ENCODE peak calls at places on chromosomes 3 and 15, in nine cellular contexts. One of them, this sample, is unnamed.

GRCh38 chr3:20344400-20344959 is 158.5 kb upstream of the SGO1 start:
- DNase-seq in omental fat pad: no peak
- DNase-seq in B cell: no peak
- DNase-seq in RWPE1: no peak
- DNase-seq in upper lobe of left lung: no peak
- DNase-seq in endodermal cell: no peak
- DNase-seq in fibroblast of lung: no peak
- DNase-seq in H9: no peak
- DNase-seq in choroid plexus epithelial cell: no peak
- DNase-seq in this sample: no peak

GRCh38 chr3:10232138-10232537 is 16.1 kb upstream of the TATDN2 start:
- DNase-seq in omental fat pad: no peak
- DNase-seq in B cell: no peak
- DNase-seq in RWPE1: no peak
- DNase-seq in upper lobe of left lung: no peak
- DNase-seq in endodermal cell: no peak
- DNase-seq in fibroblast of lung: no peak
- DNase-seq in H9: no peak
- DNase-seq in choroid plexus epithelial cell: no peak
- DNase-seq in this sample: no peak

GRCh38 chr3:21054064-21054463 is 696.9 kb downstream of the ZNF385D start:
- DNase-seq in omental fat pad: no peak
- DNase-seq in B cell: no peak
- DNase-seq in RWPE1: no peak
- DNase-seq in upper lobe of left lung: no peak
- DNase-seq in endodermal cell: no peak
- DNase-seq in fibroblast of lung: no peak
- DNase-seq in H9: no peak
- DNase-seq in choroid plexus epithelial cell: no peak
- DNase-seq in this sample: no peak

GRCh38 chr15:91099616-91100560 is at the start of gene SV2B:
- DNase-seq in omental fat pad: no peak
- DNase-seq in B cell: peak
- DNase-seq in RWPE1: peak
- DNase-seq in upper lobe of left lung: peak
- DNase-seq in endodermal cell: peak
- DNase-seq in fibroblast of lung: peak
- DNase-seq in H9: peak
- DNase-seq in choroid plexus epithelial cell: peak
- DNase-seq in this sample: no peak

GRCh38 chr3:168047190-168047795 is 48.4 kb downstream of the GOLIM4 start:
- DNase-seq in omental fat pad: no peak
- DNase-seq in B cell: peak
- DNase-seq in RWPE1: peak
- DNase-seq in upper lobe of left lung: no peak
- DNase-seq in endodermal cell: no peak
- DNase-seq in fibroblast of lung: peak
- DNase-seq in H9: no peak
- DNase-seq in choroid plexus epithelial cell: peak
- DNase-seq in this sample: peak

GRCh38 chr3:11635671-11636371 is 7.9 kb downstream of the VGLL4 start:
- DNase-seq in omental fat pad: no peak
- DNase-seq in B cell: no peak
- DNase-seq in RWPE1: no peak
- DNase-seq in upper lobe of left lung: no peak
- DNase-seq in endodermal cell: no peak
- DNase-seq in fibroblast of lung: no peak
- DNase-seq in H9: no peak
- DNase-seq in choroid plexus epithelial cell: peak
- DNase-seq in this sample: no peak

GRCh38 chr3:163626753-163627152 is 1451.5 kb downstream of the SI start:
- DNase-seq in omental fat pad: no peak
- DNase-seq in B cell: no peak
- DNase-seq in RWPE1: no peak
- DNase-seq in upper lobe of left lung: no peak
- DNase-seq in endodermal cell: no peak
- DNase-seq in fibroblast of lung: no peak
- DNase-seq in H9: no peak
- DNase-seq in choroid plexus epithelial cell: no peak
- DNase-seq in this sample: no peak

GRCh38 chr3:149435936-149436885 is 38.3 kb upstream of the TM4SF4 start:
- DNase-seq in omental fat pad: no peak
- DNase-seq in B cell: no peak
- DNase-seq in RWPE1: no peak
- DNase-seq in upper lobe of left lung: no peak
- DNase-seq in endodermal cell: no peak
- DNase-seq in fibroblast of lung: peak
- DNase-seq in H9: no peak
- DNase-seq in choroid plexus epithelial cell: peak
- DNase-seq in this sample: no peak

GRCh38 chr3:159749406-159749805 is 239.2 kb upstream of the IL12A start:
- DNase-seq in omental fat pad: no peak
- DNase-seq in B cell: no peak
- DNase-seq in RWPE1: no peak
- DNase-seq in upper lobe of left lung: no peak
- DNase-seq in endodermal cell: no peak
- DNase-seq in fibroblast of lung: no peak
- DNase-seq in H9: no peak
- DNase-seq in choroid plexus epithelial cell: no peak
- DNase-seq in this sample: no peak

GRCh38 chr3:196552253-196552652 is 16.1 kb downstream of the WDR53 start:
- DNase-seq in omental fat pad: no peak
- DNase-seq in B cell: no peak
- DNase-seq in RWPE1: no peak
- DNase-seq in upper lobe of left lung: no peak
- DNase-seq in endodermal cell: no peak
- DNase-seq in fibroblast of lung: no peak
- DNase-seq in H9: no peak
- DNase-seq in choroid plexus epithelial cell: no peak
- DNase-seq in this sample: no peak

GRCh38 chr15:67785431-67785830 is 39.9 kb upstream of the SKOR1 start:
- DNase-seq in omental fat pad: no peak
- DNase-seq in B cell: peak
- DNase-seq in RWPE1: no peak
- DNase-seq in upper lobe of left lung: no peak
- DNase-seq in endodermal cell: no peak
- DNase-seq in fibroblast of lung: no peak
- DNase-seq in H9: no peak
- DNase-seq in choroid plexus epithelial cell: no peak
- DNase-seq in this sample: no peak

DNA sequence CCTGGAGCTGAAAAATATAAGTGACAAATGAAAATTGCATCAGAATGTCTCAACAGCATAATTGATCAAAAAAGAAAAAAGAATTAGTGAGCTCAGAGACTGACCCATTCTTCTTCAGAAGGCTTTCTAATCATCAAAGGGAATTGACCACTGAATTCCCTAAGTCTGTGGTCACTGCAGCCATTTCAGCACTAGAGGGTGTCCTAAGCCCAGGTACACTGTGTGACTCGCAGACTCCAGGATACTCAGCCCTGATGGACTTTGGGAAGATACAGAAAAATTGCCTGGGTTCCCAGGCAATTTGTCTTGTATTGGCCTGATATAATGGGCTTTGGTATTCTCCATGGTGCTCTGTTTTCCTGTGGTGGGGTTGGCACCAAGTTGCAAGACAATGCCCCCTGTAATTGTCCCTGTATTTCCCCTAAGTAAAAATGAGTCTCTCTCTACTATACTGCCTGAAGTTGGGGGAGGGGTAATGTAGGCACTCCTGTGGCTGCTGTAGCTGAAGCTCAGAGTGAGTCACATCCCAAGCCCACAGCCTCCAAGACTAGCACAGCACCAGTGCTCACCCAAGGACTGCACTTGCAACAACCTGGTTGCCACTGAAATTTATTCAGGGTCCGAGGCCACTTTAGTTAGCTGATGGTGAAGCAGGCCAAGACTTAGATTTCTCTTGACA is 256.0 kb upstream of the STAC start:
- DNase-seq in omental fat pad: no peak
- DNase-seq in B cell: no peak
- DNase-seq in RWPE1: peak
- DNase-seq in upper lobe of left lung: no peak
- DNase-seq in endodermal cell: peak
- DNase-seq in fibroblast of lung: peak
- DNase-seq in H9: peak
- DNase-seq in choroid plexus epithelial cell: peak
- DNase-seq in this sample: peak
- TF ChIP-seq CTCF in omental fat pad: no peak
- TF ChIP-seq CTCF in B cell: no peak
- TF ChIP-seq CTCF in RWPE1: no peak
- TF ChIP-seq CTCF in upper lobe of left lung: no peak
- TF ChIP-seq CTCF in endodermal cell: peak
- TF ChIP-seq CTCF in fibroblast of lung: peak
- TF ChIP-seq CTCF in H9: peak
- TF ChIP-seq CTCF in choroid plexus epithelial cell: peak
- TF ChIP-seq CTCF in this sample: peak

DNA sequence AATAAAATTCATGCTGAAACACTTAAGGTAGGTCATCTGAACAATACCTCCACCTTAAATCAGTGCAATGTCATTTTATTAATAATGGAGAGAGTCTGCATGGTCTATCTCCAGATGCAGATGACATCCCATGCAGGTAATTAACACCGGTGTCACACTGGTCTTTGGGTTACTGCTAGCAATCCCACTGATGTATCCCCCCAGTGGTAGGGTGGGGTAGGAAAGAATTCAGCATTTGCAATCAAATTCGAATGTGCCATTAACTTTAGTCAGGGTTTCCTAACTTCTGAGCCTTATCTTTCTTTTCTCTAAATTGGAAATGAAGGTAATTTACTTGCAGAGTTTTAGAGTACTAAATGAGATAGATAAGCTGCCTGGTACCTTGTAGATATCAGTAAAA is 44.4 kb downstream of the KIF15 start:
- DNase-seq in omental fat pad: no peak
- DNase-seq in B cell: no peak
- DNase-seq in RWPE1: no peak
- DNase-seq in upper lobe of left lung: no peak
- DNase-seq in endodermal cell: no peak
- DNase-seq in fibroblast of lung: no peak
- DNase-seq in H9: no peak
- DNase-seq in choroid plexus epithelial cell: no peak
- DNase-seq in this sample: no peak
- TF ChIP-seq CTCF in omental fat pad: no peak
- TF ChIP-seq CTCF in B cell: no peak
- TF ChIP-seq CTCF in RWPE1: no peak
- TF ChIP-seq CTCF in upper lobe of left lung: no peak
- TF ChIP-seq CTCF in endodermal cell: peak
- TF ChIP-seq CTCF in fibroblast of lung: no peak
- TF ChIP-seq CTCF in H9: peak
- TF ChIP-seq CTCF in choroid plexus epithelial cell: peak
- TF ChIP-seq CTCF in this sample: no peak

DNA sequence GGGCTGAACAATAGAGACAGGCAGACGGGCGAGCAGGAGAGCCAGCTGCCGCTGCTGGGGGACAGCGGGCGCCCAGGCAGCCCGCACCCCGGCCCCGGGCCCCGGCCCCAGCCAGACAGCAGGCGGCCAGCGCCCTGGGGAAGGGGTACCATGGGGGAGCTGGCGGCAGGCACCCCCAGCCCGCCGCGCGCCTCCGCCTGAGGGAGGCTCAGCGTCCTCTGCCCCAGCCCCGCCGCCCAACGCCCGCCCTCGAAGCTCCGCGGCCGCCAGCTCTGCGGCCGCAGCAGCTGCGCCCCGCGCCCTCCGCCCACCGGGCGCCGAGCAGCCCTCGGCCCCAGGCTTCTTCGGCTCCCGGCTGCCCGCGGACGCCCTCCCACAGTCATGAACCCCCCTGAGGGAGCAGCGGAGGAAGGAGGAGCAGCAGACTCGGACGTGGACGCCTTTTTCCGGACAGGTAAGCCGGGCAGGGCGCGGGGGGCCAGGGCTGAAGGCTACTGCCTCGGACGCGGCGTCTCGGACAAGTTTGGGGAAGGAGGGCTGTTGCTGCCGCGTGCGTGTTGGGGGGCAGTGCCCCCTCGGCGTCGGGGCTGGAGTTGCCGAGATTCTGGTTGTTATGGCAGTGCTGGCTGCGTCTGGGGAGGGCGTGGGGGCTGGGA is 41.6 kb upstream of the ROPN1 start:
- DNase-seq in omental fat pad: no peak
- DNase-seq in B cell: peak
- DNase-seq in RWPE1: no peak
- DNase-seq in upper lobe of left lung: peak
- DNase-seq in endodermal cell: peak
- DNase-seq in fibroblast of lung: peak
- DNase-seq in H9: peak
- DNase-seq in choroid plexus epithelial cell: no peak
- DNase-seq in this sample: no peak
- TF ChIP-seq CTCF in omental fat pad: no peak
- TF ChIP-seq CTCF in B cell: peak
- TF ChIP-seq CTCF in RWPE1: peak
- TF ChIP-seq CTCF in upper lobe of left lung: no peak
- TF ChIP-seq CTCF in endodermal cell: no peak
- TF ChIP-seq CTCF in fibroblast of lung: no peak
- TF ChIP-seq CTCF in H9: peak
- TF ChIP-seq CTCF in choroid plexus epithelial cell: no peak
- TF ChIP-seq CTCF in this sample: peak

GRCh38 chr3:156535798-156536197 is 19.1 kb downstream of the SSR3 start:
- DNase-seq in omental fat pad: no peak
- DNase-seq in B cell: no peak
- DNase-seq in RWPE1: no peak
- DNase-seq in upper lobe of left lung: no peak
- DNase-seq in endodermal cell: no peak
- DNase-seq in fibroblast of lung: no peak
- DNase-seq in H9: no peak
- DNase-seq in choroid plexus epithelial cell: no peak
- DNase-seq in this sample: no peak

GRCh38 chr3:156536524-156537316 is 18.2 kb downstream of the SSR3 start:
- DNase-seq in omental fat pad: no peak
- DNase-seq in B cell: no peak
- DNase-seq in RWPE1: no peak
- DNase-seq in upper lobe of left lung: no peak
- DNase-seq in endodermal cell: no peak
- DNase-seq in fibroblast of lung: peak
- DNase-seq in H9: no peak
- DNase-seq in choroid plexus epithelial cell: peak
- DNase-seq in this sample: no peak

GRCh38 chr3:156532730-156533129 is 22.2 kb downstream of the SSR3 start:
- DNase-seq in omental fat pad: no peak
- DNase-seq in B cell: no peak
- DNase-seq in RWPE1: no peak
- DNase-seq in upper lobe of left lung: no peak
- DNase-seq in endodermal cell: no peak
- DNase-seq in fibroblast of lung: peak
- DNase-seq in H9: no peak
- DNase-seq in choroid plexus epithelial cell: peak
- DNase-seq in this sample: no peak

GRCh38 chr3:156533205-156533604 is 21.7 kb downstream of the SSR3 start:
- DNase-seq in omental fat pad: no peak
- DNase-seq in B cell: no peak
- DNase-seq in RWPE1: no peak
- DNase-seq in upper lobe of left lung: no peak
- DNase-seq in endodermal cell: no peak
- DNase-seq in fibroblast of lung: peak
- DNase-seq in H9: no peak
- DNase-seq in choroid plexus epithelial cell: peak
- DNase-seq in this sample: no peak

DNA sequence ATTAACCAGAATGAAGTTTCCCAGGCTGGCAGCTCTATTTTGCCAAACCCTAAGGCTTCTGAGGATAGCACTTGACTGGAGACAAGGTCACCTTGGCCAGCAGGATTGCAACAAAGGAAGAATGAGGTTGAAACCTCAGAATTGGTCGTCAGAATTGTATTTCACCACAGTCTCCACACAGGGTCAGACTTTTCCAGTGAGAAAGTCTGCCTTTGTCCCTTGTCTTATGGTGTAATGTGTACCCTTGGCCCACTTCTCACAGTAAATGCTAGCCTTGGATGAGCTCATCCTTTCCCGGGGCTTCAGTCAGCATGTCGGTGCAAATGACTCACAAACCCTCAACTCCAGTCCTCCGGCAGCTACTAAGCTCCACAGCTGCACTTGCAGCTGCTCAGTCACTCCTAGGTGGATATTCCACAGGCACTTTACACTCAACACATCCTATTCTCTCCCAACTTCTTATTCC is 19.7 kb downstream of the SSR3 start:
- DNase-seq in omental fat pad: no peak
- DNase-seq in B cell: no peak
- DNase-seq in RWPE1: peak
- DNase-seq in upper lobe of left lung: no peak
- DNase-seq in endodermal cell: peak
- DNase-seq in fibroblast of lung: peak
- DNase-seq in H9: no peak
- DNase-seq in choroid plexus epithelial cell: peak
- DNase-seq in this sample: peak
- TF ChIP-seq CTCF in omental fat pad: no peak
- TF ChIP-seq CTCF in B cell: no peak
- TF ChIP-seq CTCF in RWPE1: no peak
- TF ChIP-seq CTCF in upper lobe of left lung: no peak
- TF ChIP-seq CTCF in endodermal cell: peak
- TF ChIP-seq CTCF in fibroblast of lung: peak
- TF ChIP-seq CTCF in H9: peak
- TF ChIP-seq CTCF in choroid plexus epithelial cell: peak
- TF ChIP-seq CTCF in this sample: peak